ENCODE peak calls at places on chromosomes 16 and 17, in five cellular contexts. G is OCI-LY7, Q is NCI-H1436 treated with DMSO at 0.1 percent for 48 hours, T is cardiac fibroblast, H is HS-27A. O is an unnamed sample.

GRCh38 chr17:63988741-63989621 is 9.2 kb upstream of the PRR29 start:
- DNase-seq in T (no peak), G (no peak), Q (no peak), H (no peak), O (no peak)

GRCh38 chr16:50581830-50582229 is 33.6 kb downstream of the NKD1 start:
- DNase-seq in G (no peak), Q (no peak), T (no peak), H (no peak), O (no peak)

GRCh38 chr16:80198995-80199299 is 341.8 kb upstream of the DYNLRB2 start:
- DNase-seq in H (no peak), G (no peak), T (peak), Q (no peak), O (no peak)

GRCh38 chr17:59962739-59963318 is 1.7 kb downstream of the RNFT1 start:
- DNase-seq in T (no peak), G (no peak), Q (no peak), H (no peak), O (no peak)

GRCh38 chr16:27824786-27825185 is 238.7 kb downstream of the GSG1L start:
- DNase-seq in Q (no peak), G (no peak), T (no peak), H (no peak), O (no peak)

GRCh38 chr16:83137326-83137770 is 510.6 kb downstream of the CDH13 start:
- DNase-seq in Q (no peak), H (peak), T (peak), G (peak), O (no peak)

GRCh38 chr16:10200823-10201571 is 18.8 kb upstream of the GRIN2A start:
- DNase-seq in T (no peak), Q (no peak), G (no peak), H (no peak), O (no peak)

GRCh38 chr17:76995352-76996105 is 127.3 kb downstream of the MGAT5B start:
- DNase-seq in T (no peak), G (peak), H (no peak), Q (no peak), O (no peak)

GRCh38 chr17:37299257-37299985 is 76.4 kb upstream of the C17orf78 start:
- DNase-seq in T (peak), G (no peak), Q (peak), H (no peak), O (no peak)

GRCh38 chr17:79203016-79203415 is 128.4 kb downstream of the ENGASE start:
- DNase-seq in G (peak), Q (no peak), H (no peak), T (no peak), O (no peak)

GRCh38 chr16:57054338-57054737 is 38.0 kb upstream of the CPNE2 start:
- DNase-seq in T (no peak), H (no peak), G (no peak), Q (no peak), O (no peak)

GRCh38 chr16:86355951-86356350 is 154.4 kb upstream of the FOXF1 start:
- DNase-seq in H (no peak), Q (no peak), T (no peak), G (no peak), O (no peak)

GRCh38 chr17:21171309-21171922 is 42.5 kb downstream of the TMEM11 start:
- DNase-seq in T (no peak), Q (no peak), G (no peak), H (no peak), O (no peak)